ENCODE peak calls at places on chromosomes 4 and X, in ten cellular contexts. One of them, this sample, is unnamed.

GRCh38 chr4:82360298-82361177 is 13.3 kb downstream of the HNRNPD start:
- DNase-seq in heart right ventricle: no peak
- DNase-seq in AG10803: no peak
- DNase-seq in fibroblast of mammary gland: peak; percentile 39
- DNase-seq in right lobe of liver: no peak
- DNase-seq in A673: peak; percentile 48
- DNase-seq in epithelial cell of esophagus: peak; percentile 30
- DNase-seq in coronary artery: no peak
- DNase-seq in tibial nerve: no peak
- DNase-seq in transverse colon: no peak
- DNase-seq in this sample: no peak

GRCh38 chr4:168564024-168564423 is 67.2 kb downstream of the PALLD start:
- DNase-seq in AG10803: no peak
- DNase-seq in coronary artery: no peak
- DNase-seq in epithelial cell of esophagus: no peak
- DNase-seq in right lobe of liver: no peak
- DNase-seq in tibial nerve: no peak
- DNase-seq in transverse colon: no peak
- DNase-seq in A673: no peak
- DNase-seq in heart right ventricle: no peak
- DNase-seq in fibroblast of mammary gland: no peak
- DNase-seq in this sample: no peak

GRCh38 chrX:87516716-87517115 is 886 bp upstream of the KLHL4 start:
- DNase-seq in coronary artery: no peak
- DNase-seq in epithelial cell of esophagus: peak; percentile 60
- DNase-seq in heart right ventricle: no peak
- DNase-seq in fibroblast of mammary gland: peak; percentile 83
- DNase-seq in A673: no peak
- DNase-seq in transverse colon: no peak
- DNase-seq in tibial nerve: no peak
- DNase-seq in AG10803: no peak
- DNase-seq in right lobe of liver: no peak
- DNase-seq in this sample: no peak

GRCh38 chrX:16834811-16835210 is 35.4 kb downstream of the RBBP7 start:
- DNase-seq in transverse colon: no peak
- DNase-seq in heart right ventricle: no peak
- DNase-seq in tibial nerve: no peak
- DNase-seq in epithelial cell of esophagus: no peak
- DNase-seq in AG10803: no peak
- DNase-seq in fibroblast of mammary gland: no peak
- DNase-seq in coronary artery: no peak
- DNase-seq in A673: no peak
- DNase-seq in right lobe of liver: no peak
- DNase-seq in this sample: no peak

GRCh38 chr4:56134272-56134671 is 185.5 kb downstream of the CEP135 start:
- DNase-seq in right lobe of liver: no peak
- DNase-seq in A673: peak; percentile 52
- DNase-seq in transverse colon: peak; percentile 11
- DNase-seq in AG10803: peak; percentile 20
- DNase-seq in epithelial cell of esophagus: no peak
- DNase-seq in fibroblast of mammary gland: peak; percentile 57
- DNase-seq in tibial nerve: no peak
- DNase-seq in coronary artery: peak; percentile 73
- DNase-seq in heart right ventricle: peak; percentile 47
- DNase-seq in this sample: no peak

GRCh38 chr4:85228264-85228663 is 246.7 kb upstream of the ARHGAP24 start:
- DNase-seq in AG10803: no peak
- DNase-seq in transverse colon: no peak
- DNase-seq in right lobe of liver: no peak
- DNase-seq in epithelial cell of esophagus: no peak
- DNase-seq in tibial nerve: no peak
- DNase-seq in heart right ventricle: no peak
- DNase-seq in coronary artery: no peak
- DNase-seq in A673: no peak
- DNase-seq in fibroblast of mammary gland: no peak
- DNase-seq in this sample: no peak

GRCh38 chr4:125368684-125369083 is 53.9 kb downstream of the FAT4 start:
- DNase-seq in A673: peak; percentile 60
- DNase-seq in fibroblast of mammary gland: peak; percentile 86
- DNase-seq in AG10803: peak; percentile 75
- DNase-seq in epithelial cell of esophagus: peak; percentile 18
- DNase-seq in transverse colon: no peak
- DNase-seq in right lobe of liver: no peak
- DNase-seq in coronary artery: no peak
- DNase-seq in tibial nerve: no peak
- DNase-seq in heart right ventricle: no peak
- DNase-seq in this sample: no peak

GRCh38 chr4:21304061-21304541 is 603.8 kb downstream of the PACRGL start:
- DNase-seq in A673: no peak
- DNase-seq in right lobe of liver: no peak
- DNase-seq in tibial nerve: no peak
- DNase-seq in AG10803: no peak
- DNase-seq in fibroblast of mammary gland: no peak
- DNase-seq in heart right ventricle: no peak
- DNase-seq in coronary artery: no peak
- DNase-seq in epithelial cell of esophagus: no peak
- DNase-seq in transverse colon: no peak
- DNase-seq in this sample: peak; percentile 57

GRCh38 chr4:99087887-99088484 is 602 bp downstream of the ADH5 start:
- DNase-seq in right lobe of liver: peak; percentile 62
- DNase-seq in fibroblast of mammary gland: peak; percentile 87
- DNase-seq in heart right ventricle: peak; percentile 49
- DNase-seq in A673: peak; percentile 61
- DNase-seq in transverse colon: peak; percentile 69
- DNase-seq in epithelial cell of esophagus: peak; percentile 84
- DNase-seq in tibial nerve: peak; percentile 63
- DNase-seq in coronary artery: peak; percentile 83
- DNase-seq in AG10803: peak; percentile 97
- DNase-seq in this sample: peak; percentile 17

GRCh38 chrX:79080131-79080530 is 64.4 kb upstream of the GPR174 start:
- DNase-seq in fibroblast of mammary gland: peak; percentile 23
- DNase-seq in coronary artery: no peak
- DNase-seq in heart right ventricle: no peak
- DNase-seq in transverse colon: no peak
- DNase-seq in right lobe of liver: no peak
- DNase-seq in A673: no peak
- DNase-seq in tibial nerve: no peak
- DNase-seq in epithelial cell of esophagus: no peak
- DNase-seq in AG10803: peak; percentile 0
- DNase-seq in this sample: no peak

GRCh38 chr4:30744386-30744785 is 24.2 kb downstream of the PCDH7 start:
- DNase-seq in coronary artery: no peak
- DNase-seq in heart right ventricle: no peak
- DNase-seq in A673: no peak
- DNase-seq in epithelial cell of esophagus: no peak
- DNase-seq in tibial nerve: no peak
- DNase-seq in AG10803: no peak
- DNase-seq in right lobe of liver: no peak
- DNase-seq in transverse colon: no peak
- DNase-seq in fibroblast of mammary gland: peak; percentile 18
- DNase-seq in this sample: no peak

GRCh38 chr4:128639586-128640270 is 169.8 kb upstream of the JADE1 start:
- DNase-seq in A673: no peak
- DNase-seq in fibroblast of mammary gland: no peak
- DNase-seq in transverse colon: no peak
- DNase-seq in AG10803: peak; percentile 67
- DNase-seq in epithelial cell of esophagus: no peak
- DNase-seq in heart right ventricle: no peak
- DNase-seq in tibial nerve: no peak
- DNase-seq in right lobe of liver: no peak
- DNase-seq in coronary artery: no peak
- DNase-seq in this sample: no peak

GRCh38 chr4:76435689-76436176 is 704 bp downstream of the SHROOM3 start:
- DNase-seq in A673: no peak
- DNase-seq in epithelial cell of esophagus: no peak
- DNase-seq in right lobe of liver: no peak
- DNase-seq in fibroblast of mammary gland: no peak
- DNase-seq in coronary artery: no peak
- DNase-seq in heart right ventricle: no peak
- DNase-seq in transverse colon: no peak
- DNase-seq in AG10803: no peak
- DNase-seq in tibial nerve: no peak
- DNase-seq in this sample: no peak

GRCh38 chr4:156173481-156173880 is 219.8 kb upstream of the CTSO start:
- DNase-seq in tibial nerve: no peak
- DNase-seq in A673: no peak
- DNase-seq in right lobe of liver: no peak
- DNase-seq in AG10803: no peak
- DNase-seq in coronary artery: no peak
- DNase-seq in transverse colon: no peak
- DNase-seq in fibroblast of mammary gland: no peak
- DNase-seq in epithelial cell of esophagus: no peak
- DNase-seq in heart right ventricle: no peak
- DNase-seq in this sample: no peak

GRCh38 chr4:176387571-176387970 is 67.8 kb downstream of the SPCS3 start:
- DNase-seq in fibroblast of mammary gland: peak; percentile 84
- DNase-seq in AG10803: peak; percentile 13
- DNase-seq in right lobe of liver: no peak
- DNase-seq in coronary artery: no peak
- DNase-seq in tibial nerve: no peak
- DNase-seq in transverse colon: no peak
- DNase-seq in A673: peak; percentile 51
- DNase-seq in heart right ventricle: no peak
- DNase-seq in epithelial cell of esophagus: no peak
- DNase-seq in this sample: no peak

GRCh38 chr4:3517731-3518510 is 14.3 kb downstream of the LRPAP1 start:
- DNase-seq in fibroblast of mammary gland: no peak
- DNase-seq in coronary artery: no peak
- DNase-seq in transverse colon: no peak
- DNase-seq in right lobe of liver: peak; percentile 14
- DNase-seq in A673: no peak
- DNase-seq in heart right ventricle: no peak
- DNase-seq in tibial nerve: no peak
- DNase-seq in epithelial cell of esophagus: no peak
- DNase-seq in AG10803: no peak
- DNase-seq in this sample: no peak

GRCh38 chr4:187171731-187172339 is 448.2 kb upstream of the FAT1 start:
- DNase-seq in heart right ventricle: no peak
- DNase-seq in coronary artery: no peak
- DNase-seq in transverse colon: no peak
- DNase-seq in tibial nerve: no peak
- DNase-seq in AG10803: peak; percentile 96
- DNase-seq in A673: no peak
- DNase-seq in right lobe of liver: no peak
- DNase-seq in fibroblast of mammary gland: peak; percentile 73
- DNase-seq in epithelial cell of esophagus: peak; percentile 54
- DNase-seq in this sample: no peak

GRCh38 chr4:110417151-110417550 is 58.8 kb upstream of the ENPEP start:
- DNase-seq in transverse colon: no peak
- DNase-seq in AG10803: no peak
- DNase-seq in epithelial cell of esophagus: peak; percentile 32
- DNase-seq in tibial nerve: no peak
- DNase-seq in A673: no peak
- DNase-seq in fibroblast of mammary gland: no peak
- DNase-seq in heart right ventricle: no peak
- DNase-seq in right lobe of liver: no peak
- DNase-seq in coronary artery: no peak
- DNase-seq in this sample: no peak
- TF ChIP-seq CTCF in transverse colon: no peak
- TF ChIP-seq CTCF in AG10803: no peak
- TF ChIP-seq CTCF in epithelial cell of esophagus: no peak
- TF ChIP-seq CTCF in tibial nerve: no peak
- TF ChIP-seq CTCF in A673: no peak
- TF ChIP-seq CTCF in fibroblast of mammary gland: no peak
- TF ChIP-seq CTCF in heart right ventricle: no peak
- TF ChIP-seq CTCF in right lobe of liver: no peak
- TF ChIP-seq CTCF in coronary artery: no peak
- TF ChIP-seq CTCF in this sample: no peak

GRCh38 chrX:135421537-135421931 is 210 bp upstream of the SMIM10L2A start:
- DNase-seq in transverse colon: peak; percentile 88
- DNase-seq in coronary artery: no peak
- DNase-seq in A673: peak; percentile 89
- DNase-seq in heart right ventricle: peak; percentile 89
- DNase-seq in tibial nerve: peak; percentile 44
- DNase-seq in AG10803: peak; percentile 45
- DNase-seq in epithelial cell of esophagus: peak; percentile 77
- DNase-seq in right lobe of liver: peak; percentile 87
- DNase-seq in fibroblast of mammary gland: peak; percentile 40
- DNase-seq in this sample: peak; percentile 83
- H3K4me3 ChIP-seq in transverse colon: peak overlapping the region; percentile 49
- H3K4me3 ChIP-seq in coronary artery: peak overlapping the region; percentile 70
- H3K4me3 ChIP-seq in A673: peak overlapping the region; percentile 48
- H3K4me3 ChIP-seq in heart right ventricle: peak overlapping the region; percentile 50
- H3K4me3 ChIP-seq in tibial nerve: peak overlapping the region; percentile 63
- H3K4me3 ChIP-seq in AG10803: peak overlapping the region; percentile 36
- H3K4me3 ChIP-seq in epithelial cell of esophagus: no peak overlapping the region
- H3K4me3 ChIP-seq in right lobe of liver: peak overlapping the region; percentile 33
- H3K4me3 ChIP-seq in fibroblast of mammary gland: peak overlapping the region; percentile 12
- H3K4me3 ChIP-seq in this sample: no peak overlapping the region

GRCh38 chr4:77473509-77473908 is 132.1 kb upstream of the CXCL13 start:
- DNase-seq in right lobe of liver: no peak
- DNase-seq in epithelial cell of esophagus: peak; percentile 52
- DNase-seq in A673: peak; percentile 2
- DNase-seq in fibroblast of mammary gland: peak; percentile 35
- DNase-seq in heart right ventricle: no peak
- DNase-seq in tibial nerve: no peak
- DNase-seq in coronary artery: no peak
- DNase-seq in transverse colon: no peak
- DNase-seq in AG10803: no peak
- DNase-seq in this sample: no peak
- TF ChIP-seq CTCF in right lobe of liver: peak; percentile 32
- TF ChIP-seq CTCF in epithelial cell of esophagus: peak; percentile 48
- TF ChIP-seq CTCF in A673: peak; percentile 44
- TF ChIP-seq CTCF in fibroblast of mammary gland: peak; percentile 54
- TF ChIP-seq CTCF in heart right ventricle: peak; percentile 17
- TF ChIP-seq CTCF in tibial nerve: no peak
- TF ChIP-seq CTCF in coronary artery: no peak
- TF ChIP-seq CTCF in transverse colon: peak; percentile 25
- TF ChIP-seq CTCF in AG10803: peak; percentile 45
- TF ChIP-seq CTCF in this sample: peak; percentile 42

DNA sequence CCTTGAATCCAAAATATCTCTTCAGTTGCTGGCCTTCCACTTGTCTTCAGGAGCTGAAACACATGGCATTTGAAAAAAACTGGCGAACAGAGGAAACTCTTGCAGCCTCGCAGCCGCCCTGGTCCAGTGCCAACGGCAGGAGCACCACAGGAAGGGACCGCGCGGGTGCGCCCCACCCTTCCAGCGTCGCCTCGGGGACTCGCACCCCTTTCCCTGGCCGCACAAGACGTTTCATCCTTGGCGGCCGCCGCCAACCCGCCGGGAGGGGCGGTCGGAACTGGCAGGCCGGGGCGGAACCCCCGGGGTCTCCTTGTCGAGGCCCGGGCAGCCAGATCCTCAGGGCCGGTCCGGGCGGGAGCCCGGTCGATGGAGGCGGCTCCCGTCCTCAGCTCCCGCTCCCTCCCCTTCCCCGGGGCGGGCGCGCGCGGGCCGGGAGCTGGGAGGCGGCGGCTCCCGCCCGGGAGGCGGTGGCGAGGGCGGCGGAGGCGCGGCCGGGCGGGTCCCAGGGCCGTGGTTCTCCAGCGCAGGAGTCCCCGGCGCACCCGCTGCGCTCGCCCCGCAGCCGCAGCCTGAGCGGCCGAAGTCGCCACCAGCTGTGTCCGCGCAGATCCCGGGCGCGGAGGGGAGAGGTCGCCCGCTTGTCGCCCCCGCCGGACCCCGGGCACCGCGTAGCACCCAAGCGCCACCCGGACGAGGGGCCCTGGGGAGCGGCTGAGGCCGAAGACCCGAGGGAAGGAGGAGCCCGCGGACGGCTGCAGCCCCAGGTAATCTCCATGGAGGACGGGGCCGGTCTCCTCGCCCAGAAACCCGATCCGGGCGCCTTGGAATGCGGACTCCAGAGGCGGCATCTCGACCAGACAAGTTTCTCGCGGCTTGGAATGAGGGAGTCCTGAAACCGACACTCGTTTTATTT is 882 bp upstream of the NDST3 start:
- DNase-seq in right lobe of liver: peak; percentile 61
- DNase-seq in AG10803: peak; percentile 25
- DNase-seq in tibial nerve: no peak
- DNase-seq in A673: peak; percentile 77
- DNase-seq in coronary artery: no peak
- DNase-seq in transverse colon: peak; percentile 69
- DNase-seq in epithelial cell of esophagus: peak; percentile 48
- DNase-seq in heart right ventricle: no peak
- DNase-seq in fibroblast of mammary gland: peak; percentile 21
- DNase-seq in this sample: peak; percentile 73
- H3K4me3 ChIP-seq in right lobe of liver: peak overlapping the region; percentile 38
- H3K4me3 ChIP-seq in AG10803: peak overlapping the region; percentile 44
- H3K4me3 ChIP-seq in tibial nerve: peak overlapping the region; percentile 68
- H3K4me3 ChIP-seq in A673: peak overlapping the region; percentile 70
- H3K4me3 ChIP-seq in coronary artery: peak overlapping the region; percentile 71
- H3K4me3 ChIP-seq in transverse colon: peak overlapping the region; percentile 33
- H3K4me3 ChIP-seq in epithelial cell of esophagus: peak overlapping the region; percentile 29
- H3K4me3 ChIP-seq in heart right ventricle: peak overlapping the region; percentile 27
- H3K4me3 ChIP-seq in fibroblast of mammary gland: peak overlapping the region; percentile 33
- H3K4me3 ChIP-seq in this sample: peak overlapping the region; percentile 61